ENCODE peak calls at places on chromosomes 5 and 9, in five cellular contexts. Z is SW480, O is KG1, F is substantia nigra, V is A549. K is an unnamed sample.

GRCh38 chr9:79654591-79654990 is 82.8 kb downstream of the TLE4 start:
- DNase-seq in F (no peak), Z (no peak), V (no peak), O (no peak), K (no peak)

GRCh38 chr9:108855529-108855886 is 278 bp downstream of the ACTL7B start:
- DNase-seq in Z (no peak), V (no peak), O (no peak), F (no peak), K (no peak)

GRCh38 chr9:135726138-135726853 is 24.3 kb downstream of the KCNT1 start:
- DNase-seq in Z (no peak), V (no peak), O (no peak), F (no peak), K (no peak)

GRCh38 chr9:116543731-116544400 is 143.2 kb upstream of the TRIM32 start:
- DNase-seq in Z (no peak), O (no peak), V (no peak), F (no peak), K (peak)

GRCh38 chr5:133938932-133939331 is 29.5 kb downstream of the C5orf15 start:
- DNase-seq in V (no peak), F (no peak), Z (no peak), O (no peak), K (no peak)

GRCh38 chr5:57550132-57550531 is 67.5 kb upstream of the ACTBL2 start:
- DNase-seq in O (no peak), F (no peak), V (no peak), Z (no peak), K (no peak)

GRCh38 chr9:104844710-104845109 is 80.8 kb downstream of the NIPSNAP3B start:
- DNase-seq in O (no peak), Z (no peak), V (no peak), F (no peak), K (no peak)

GRCh38 chr5:178293400-178293799 is 60.8 kb upstream of the PHYKPL start:
- DNase-seq in V (no peak), F (no peak), O (no peak), Z (no peak), K (no peak)

GRCh38 chr9:95992536-95992935 is 117.0 kb downstream of the ERCC6L2 start:
- DNase-seq in Z (no peak), F (no peak), V (no peak), O (no peak), K (no peak)

GRCh38 chr9:37760416-37761165 is 7.0 kb downstream of the TRMT10B start:
- DNase-seq in O (no peak), V (no peak), Z (no peak), F (no peak), K (no peak)

GRCh38 chr5:178118345-178118744 is 5.0 kb downstream of the N4BP3 start:
- DNase-seq in O (no peak), Z (no peak), V (no peak), F (no peak), K (no peak)

GRCh38 chr5:148747536-148747906 is 78.9 kb upstream of the ADRB2 start:
- DNase-seq in O (no peak), V (no peak), Z (no peak), F (no peak), K (no peak)

GRCh38 chr9:4334439-4334838 is 34.6 kb upstream of the GLIS3 start:
- DNase-seq in V (peak), Z (peak), F (peak), O (no peak), K (no peak)